ENCODE peak calls at places on chromosome 5, in four cellular contexts. K is endothelial cell, F is omental fat pad, M is dorsolateral prefrontal cortex. B is an unnamed sample.
A peak's percentile ranks its signal among the peaks of the same experiment; 100 is the strongest.

GRCh38 chr5:97094579-97095317 is 47.7 kb downstream of the LIX1 start:
- DNase-seq in F (no peak), M (no peak), K (no peak), B (no peak)

GRCh38 chr5:36377192-36377591 is 75.5 kb upstream of the RANBP3L start:
- DNase-seq in K (no peak), F (no peak), M (no peak), B (no peak)

GRCh38 chr5:162496080-162496808 is 428.7 kb downstream of the GABRG2 start:
- DNase-seq in K (no peak), F (no peak), M (no peak), B (no peak)

GRCh38 chr5:102911973-102912372 is 156.9 kb downstream of the PAM start:
- DNase-seq in M (no peak), F (no peak), K (no peak), B (no peak)

GRCh38 chr5:43232943-43233833 is 41.2 kb downstream of the NIM1K start:
- DNase-seq in F (no peak), M (no peak), K (no peak), B (no peak)

GRCh38 chr5:109532773-109533364 is 123.1 kb upstream of the PJA2 start:
- DNase-seq in F (no peak), K (no peak), M (no peak), B (no peak)

GRCh38 chr5:65364907-65365306 is 116.8 kb downstream of the ADAMTS6 start:
- DNase-seq in F (no peak), K (no peak), M (no peak), B (no peak)

GRCh38 chr5:121503111-121503840 is 348.4 kb upstream of the FTMT start:
- DNase-seq in F (peak; percentile 32), M (peak; percentile 29), K (peak; percentile 46), B (no peak)

GRCh38 chr5:157384971-157385709 is 74.9 kb upstream of the NIPAL4 start:
- DNase-seq in F (no peak), K (peak; percentile 37), M (peak; percentile 64), B (no peak)

GRCh38 chr5:103031607-103032006 is 88.3 kb downstream of the GIN1 start:
- DNase-seq in F (no peak), K (no peak), M (no peak), B (no peak)

GRCh38 chr5:168327994-168328393 is 36.5 kb downstream of the WWC1 start:
- DNase-seq in M (no peak), K (no peak), F (no peak), B (no peak)

GRCh38 chr5:6829150-6829784 is 116.0 kb downstream of the TENT4A start:
- DNase-seq in K (no peak), M (no peak), F (no peak), B (no peak)

GRCh38 chr5:29896651-29897050 is 1296.8 kb upstream of the CDH6 start:
- DNase-seq in M (no peak), F (no peak), K (no peak), B (no peak)

GRCh38 chr5:33379757-33380156 is 61.0 kb upstream of the TARS1 start:
- DNase-seq in M (no peak), K (peak; percentile 31), F (no peak), B (no peak)

GRCh38 chr5:72106922-72107873 is at the start of gene MAP1B:
- DNase-seq in M (peak; percentile 77), K (peak; percentile 79), F (no peak), B (peak; percentile 31)

GRCh38 chr5:176784218-176785165 is 25.9 kb upstream of the UNC5A start:
- DNase-seq in M (no peak), K (no peak), F (no peak), B (no peak)

GRCh38 chr5:10452768-10453331 is 11.2 kb downstream of the ROPN1L start:
- DNase-seq in F (no peak), K (peak; percentile 26), M (no peak), B (no peak)

GRCh38 chr5:100424787-100425186 is 110.4 kb upstream of the FAM174A start:
- DNase-seq in F (no peak), M (no peak), K (no peak), B (no peak)

GRCh38 chr5:158014367-158014766 is 155.4 kb upstream of the CLINT1 start:
- DNase-seq in M (no peak), F (no peak), K (no peak), B (no peak)

GRCh38 chr5:126801992-126802294 is 25.0 kb downstream of the LMNB1 start:
- DNase-seq in F (no peak), M (no peak), K (no peak), B (no peak)

GRCh38 chr5:6490693-6491092 is 42.0 kb downstream of the UBE2QL1 start:
- DNase-seq in K (no peak), F (no peak), M (no peak), B (no peak)

GRCh38 chr5:72079288-72079687 is 28.0 kb upstream of the MAP1B start:
- DNase-seq in K (peak; percentile 26), M (no peak), F (no peak), B (no peak)

GRCh38 chr5:96734871-96735325 is 72.7 kb downstream of the CAST start:
- DNase-seq in M (no peak), K (no peak), F (no peak), B (no peak)

GRCh38 chr5:14706615-14707021 is 42.1 kb downstream of the OTULIN start:
- DNase-seq in F (no peak), M (no peak), K (no peak), B (no peak)

GRCh38 chr5:176773408-176774035 is 36.8 kb upstream of the UNC5A start:
- DNase-seq in M (no peak), F (no peak), K (no peak), B (no peak)

GRCh38 chr5:35202319-35203111 is 27.8 kb downstream of the PRLR start:
- DNase-seq in K (peak; percentile 69), F (peak; percentile 28), M (no peak), B (peak; percentile 13)

GRCh38 chr5:61619289-61619688 is 287.2 kb downstream of the ZSWIM6 start:
- DNase-seq in F (no peak), K (no peak), M (no peak), B (no peak)

GRCh38 chr5:79754865-79755555 is 65.4 kb downstream of the CMYA5 start:
- DNase-seq in K (no peak), F (no peak), M (no peak), B (no peak)

GRCh38 chr5:123155511-123155923 is 66.5 kb downstream of the PRDM6 start:
- DNase-seq in K (no peak), M (no peak), F (no peak), B (no peak)

GRCh38 chr5:123154857-123155467 is 65.9 kb downstream of the PRDM6 start:
- DNase-seq in F (no peak), M (no peak), K (no peak), B (no peak)

GRCh38 chr5:123163225-123163876 is 74.3 kb downstream of the PRDM6 start:
- DNase-seq in M (no peak), K (no peak), F (no peak), B (no peak)

GRCh38 chr5:123156577-123157296 is 67.7 kb downstream of the PRDM6 start:
- DNase-seq in M (no peak), F (no peak), K (no peak), B (no peak)

GRCh38 chr5:123157797-123158528 is 68.9 kb downstream of the PRDM6 start:
- DNase-seq in M (no peak), F (no peak), K (no peak), B (no peak)
- TF ChIP-seq CTCF in M (no peak), F (no peak), K (no peak), B (no peak)

GRCh38 chr5:174205939-174206338 is 160.4 kb downstream of the NSG2 start:
- DNase-seq in K (no peak), M (no peak), F (no peak), B (no peak)

DNA sequence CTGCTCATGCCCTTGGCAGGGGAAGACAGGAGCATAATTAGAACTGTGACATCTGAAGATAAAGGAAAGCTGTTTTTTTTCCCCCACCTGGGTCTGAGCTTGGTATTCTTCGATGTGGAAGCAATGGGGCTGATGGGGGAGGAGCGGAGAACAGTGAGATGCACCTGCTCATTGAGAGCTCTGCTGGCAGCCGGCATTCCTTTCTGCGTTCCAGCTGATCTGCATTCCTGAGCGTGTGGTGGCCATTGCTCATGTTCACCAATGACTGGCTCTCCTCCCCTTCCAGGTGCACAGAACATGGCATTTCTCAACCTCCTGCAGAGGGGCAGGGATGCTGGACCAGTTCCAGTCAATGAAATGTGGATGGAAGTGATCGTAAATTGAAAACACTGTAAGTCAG is 159.4 kb downstream of the NSG2 start:
- DNase-seq in M (no peak), F (no peak), K (no peak), B (peak; percentile 27)
- TF ChIP-seq CTCF in M (no peak), F (no peak), K (no peak), B (no peak)

GRCh38 chr5:60533789-60534188 is 166.2 kb downstream of the DEPDC1B start:
- DNase-seq in M (no peak), K (no peak), F (no peak), B (no peak)
- TF ChIP-seq CTCF in M (no peak), K (no peak), F (no peak), B (no peak)

DNA sequence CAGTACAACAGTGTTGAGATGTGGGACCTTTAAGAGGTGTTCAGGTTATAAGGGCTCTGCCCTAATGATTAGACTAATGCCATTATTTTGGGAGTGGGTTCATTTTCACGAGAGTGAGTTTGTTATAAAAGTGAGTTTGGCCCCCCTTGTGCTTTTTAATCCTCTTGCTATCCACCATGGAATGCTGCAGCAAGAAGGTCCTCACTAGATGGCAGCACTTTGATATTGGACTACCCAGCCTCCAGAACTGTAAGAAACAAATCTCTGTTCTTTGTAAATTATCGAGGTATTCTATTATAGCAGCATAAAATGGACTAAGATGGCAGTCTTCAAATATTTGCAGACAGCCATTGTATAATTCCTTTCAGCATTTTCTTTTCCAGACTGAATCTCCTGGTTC is 212.4 kb downstream of the LRRC70 start:
- DNase-seq in M (no peak), F (no peak), K (no peak), B (no peak)
- TF ChIP-seq CTCF in M (no peak), F (no peak), K (no peak), B (peak; percentile 41)

DNA sequence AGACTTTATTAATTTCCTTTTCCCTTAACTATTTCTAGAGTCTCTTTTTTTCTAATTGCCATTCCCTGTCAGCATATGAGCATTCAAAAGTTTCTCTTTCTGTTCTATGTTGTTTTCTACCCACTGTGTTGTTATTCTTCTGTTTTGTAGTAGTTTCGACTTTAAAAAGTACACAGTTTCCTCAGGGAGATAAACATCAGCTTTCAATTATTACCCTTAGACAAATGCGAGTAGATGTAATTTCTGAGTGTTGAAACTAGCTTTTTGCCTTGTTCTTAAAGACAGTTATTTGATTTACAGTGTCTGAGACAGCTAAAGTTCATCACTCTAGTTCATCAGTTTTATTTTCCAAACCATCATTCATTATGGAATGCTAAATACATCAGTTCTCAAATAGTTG is 19.5 kb downstream of the MTREX start:
- DNase-seq in K (no peak), M (no peak), F (no peak), B (no peak)
- TF ChIP-seq CTCF in K (no peak), M (no peak), F (no peak), B (no peak)

DNA sequence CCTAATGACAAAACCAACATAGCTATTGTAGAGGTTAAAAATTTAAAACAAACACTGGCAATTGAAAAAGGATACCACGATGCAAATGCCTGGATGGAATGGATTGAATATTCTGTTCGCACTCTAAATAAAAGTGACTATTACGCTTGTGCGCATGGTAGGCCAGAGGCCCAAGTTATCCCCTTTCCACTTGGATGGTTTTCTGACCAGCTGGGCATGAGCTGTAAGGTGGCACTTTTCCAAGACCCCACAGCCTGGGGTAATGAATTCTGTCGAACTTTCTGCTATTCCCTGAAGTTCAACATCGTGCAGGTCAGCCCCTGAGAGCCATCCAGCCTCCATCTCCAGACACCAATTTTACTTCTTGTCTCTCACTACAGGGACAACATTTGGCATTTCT is 5.4 kb upstream of the RNF180 start:
- DNase-seq in K (no peak), F (no peak), M (no peak), B (no peak)
- TF ChIP-seq CTCF in K (no peak), F (no peak), M (no peak), B (no peak)